ENCODE peak calls at places on chromosomes 13 and 19, in six cellular contexts. S, D, V, F, N and Y are unnamed samples.

GRCh38 chr19:38544569-38545315 is 73.0 kb downstream of the MAP4K1 start:
- DNase-seq in S (no peak), D (peak; percentile 21), V (no peak), F (peak; percentile 23), N (no peak), Y (peak; percentile 9)

GRCh38 chr19:53795019-53795418 is 29.1 kb downstream of the NLRP12 start:
- DNase-seq in S (no peak), D (no peak), V (no peak), F (no peak), N (no peak), Y (no peak)

GRCh38 chr19:43572172-43572588 is 3.1 kb downstream of the XRCC1 start:
- DNase-seq in S (no peak), D (no peak), V (no peak), F (no peak), N (no peak), Y (no peak)

GRCh38 chr19:55484571-55485438 is at the start of gene NAT14:
- DNase-seq in S (peak; percentile 53), D (peak; percentile 95), V (peak; percentile 64), F (peak; percentile 55), N (peak; percentile 69), Y (peak; percentile 36)

GRCh38 chr13:44252938-44253337 is 120.7 kb upstream of the SERP2 start:
- DNase-seq in S (no peak), D (no peak), V (no peak), F (no peak), N (no peak), Y (no peak)

GRCh38 chr13:40114305-40114896 is 458.9 kb downstream of the COG6 start:
- DNase-seq in S (no peak), D (no peak), V (no peak), F (no peak), N (no peak), Y (no peak)

GRCh38 chr13:51584731-51585191 is 499 bp downstream of the WDFY2 start:
- DNase-seq in S (peak; percentile 68), D (peak; percentile 82), V (peak; percentile 32), F (peak; percentile 58), N (peak; percentile 66), Y (peak; percentile 38)

GRCh38 chr13:24923305-24923640 is 159.3 kb downstream of the RNF17 start:
- DNase-seq in S (no peak), D (no peak), V (no peak), F (peak; percentile 89), N (no peak), Y (peak; percentile 64)

GRCh38 chr13:72599148-72599743 is 128.2 kb downstream of the MZT1 start:
- DNase-seq in S (no peak), D (no peak), V (no peak), F (no peak), N (no peak), Y (no peak)

GRCh38 chr19:40381321-40381720 is 8.7 kb downstream of the HIPK4 start:
- DNase-seq in S (no peak), D (peak; percentile 64), V (no peak), F (no peak), N (no peak), Y (no peak)

GRCh38 chr13:112335135-112335534 is 41.0 kb upstream of the SPACA7 start:
- DNase-seq in S (no peak), D (no peak), V (no peak), F (no peak), N (no peak), Y (no peak)

GRCh38 chr19:1773173-1773572 is 19.9 kb downstream of the ONECUT3 start:
- DNase-seq in S (no peak), D (no peak), V (no peak), F (peak; percentile 65), N (no peak), Y (peak; percentile 65)

GRCh38 chr13:51771418-51772104 is 32.4 kb downstream of the DHRS12 start:
- DNase-seq in S (no peak), D (no peak), V (no peak), F (no peak), N (no peak), Y (no peak)

GRCh38 chr19:1183543-1184172 is 9.6 kb upstream of the SBNO2 start:
- DNase-seq in S (no peak), D (no peak), V (no peak), F (no peak), N (no peak), Y (peak; percentile 30)

GRCh38 chr13:113800576-113800926 is 41.5 kb downstream of the TMEM255B start:
- DNase-seq in S (no peak), D (no peak), V (no peak), F (no peak), N (peak; percentile 17), Y (no peak)

GRCh38 chr19:12664406-12665280 is 1.9 kb downstream of the MAN2B1 start:
- DNase-seq in S (no peak), D (peak; percentile 97), V (no peak), F (peak; percentile 12), N (no peak), Y (no peak)

GRCh38 chr19:53504903-53505302 is 33.0 kb upstream of the ZNF331 start:
- DNase-seq in S (no peak), D (no peak), V (no peak), F (peak; percentile 11), N (no peak), Y (no peak)

GRCh38 chr13:95027638-95028037 is 273.6 kb downstream of the ABCC4 start:
- DNase-seq in S (no peak), D (no peak), V (no peak), F (no peak), N (no peak), Y (no peak)

GRCh38 chr19:11570039-11570462 is 7.4 kb downstream of the ACP5 start:
- DNase-seq in S (no peak), D (no peak), V (no peak), F (no peak), N (no peak), Y (no peak)

GRCh38 chr13:69044629-69045028 is 1063.0 kb upstream of the ATXN8OS start:
- DNase-seq in S (no peak), D (no peak), V (no peak), F (no peak), N (no peak), Y (no peak)

GRCh38 chr13:106417467-106418110 is 117.9 kb downstream of the EFNB2 start:
- DNase-seq in S (no peak), D (no peak), V (no peak), F (no peak), N (no peak), Y (no peak)

GRCh38 chr13:112376050-112376681 is at the start of gene SPACA7:
- DNase-seq in S (no peak), D (no peak), V (no peak), F (no peak), N (no peak), Y (no peak)

GRCh38 chr13:87677043-87677333 is 5.8 kb downstream of the SLITRK5 start:
- DNase-seq in S (no peak), D (peak; percentile 8), V (no peak), F (no peak), N (no peak), Y (no peak)

GRCh38 chr13:40026174-40026585 is 370.7 kb downstream of the COG6 start:
- DNase-seq in S (peak; percentile 2), D (no peak), V (no peak), F (peak; percentile 12), N (no peak), Y (no peak)

GRCh38 chr19:3721131-3721899 is 13.1 kb downstream of the TJP3 start:
- DNase-seq in S (peak; percentile 85), D (peak; percentile 98), V (peak; percentile 76), F (peak; percentile 83), N (peak; percentile 81), Y (peak; percentile 58)

GRCh38 chr19:18377026-18377425 is 8.9 kb upstream of the GDF15 start:
- DNase-seq in S (no peak), D (no peak), V (no peak), F (no peak), N (no peak), Y (no peak)

GRCh38 chr13:33662392-33662791 is 155.6 kb upstream of the RFC3 start:
- DNase-seq in S (no peak), D (no peak), V (no peak), F (no peak), N (no peak), Y (no peak)

GRCh38 chr19:5024282-5024681 is 55.4 kb downstream of the KDM4B start:
- DNase-seq in S (no peak), D (no peak), V (no peak), F (no peak), N (no peak), Y (no peak)

GRCh38 chr13:83796364-83796763 is 85.9 kb downstream of the SLITRK1 start:
- DNase-seq in S (no peak), D (no peak), V (no peak), F (no peak), N (no peak), Y (no peak)

DNA sequence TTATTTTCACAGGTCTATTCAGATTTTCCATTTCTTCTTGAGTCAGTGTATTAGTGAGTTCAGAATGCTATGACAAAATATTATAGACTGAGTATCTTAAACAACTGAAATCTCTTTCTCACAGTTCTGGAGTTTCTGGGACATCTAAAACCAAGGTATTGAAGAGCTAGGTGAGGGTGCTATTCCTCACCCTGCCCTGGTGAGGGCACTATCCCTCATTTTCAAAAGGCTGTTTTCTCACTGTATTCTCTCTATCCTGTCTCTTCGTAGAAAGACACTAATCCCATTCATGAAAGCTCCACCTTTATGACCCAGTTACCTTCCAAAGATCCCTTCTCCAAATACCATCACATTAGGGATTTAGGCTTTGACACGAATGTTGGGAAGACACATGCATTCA is 1617.1 kb downstream of the PCDH9 start:
- DNase-seq in S (no peak), D (peak; percentile 62), V (no peak), F (no peak), N (no peak), Y (no peak)
- TF ChIP-seq CTCF in S (no peak), D (peak; percentile 71), V (no peak), F (peak; percentile 29), N (no peak), Y (peak; percentile 35)

GRCh38 chr19:48636859-48637448 is at the start of gene DBP:
- DNase-seq in S (peak; percentile 53), D (peak; percentile 63), V (no peak), F (no peak), N (peak; percentile 50), Y (no peak)
- TF ChIP-seq CTCF in S (no peak), D (peak; percentile 21), V (no peak), F (peak; percentile 6), N (no peak), Y (peak; percentile 43)

GRCh38 chr19:47421244-47421786 is 2.0 kb upstream of the MEIS3 start:
- DNase-seq in S (no peak), D (no peak), V (no peak), F (no peak), N (no peak), Y (no peak)
- TF ChIP-seq CTCF in S (no peak), D (no peak), V (no peak), F (no peak), N (no peak), Y (no peak)

DNA sequence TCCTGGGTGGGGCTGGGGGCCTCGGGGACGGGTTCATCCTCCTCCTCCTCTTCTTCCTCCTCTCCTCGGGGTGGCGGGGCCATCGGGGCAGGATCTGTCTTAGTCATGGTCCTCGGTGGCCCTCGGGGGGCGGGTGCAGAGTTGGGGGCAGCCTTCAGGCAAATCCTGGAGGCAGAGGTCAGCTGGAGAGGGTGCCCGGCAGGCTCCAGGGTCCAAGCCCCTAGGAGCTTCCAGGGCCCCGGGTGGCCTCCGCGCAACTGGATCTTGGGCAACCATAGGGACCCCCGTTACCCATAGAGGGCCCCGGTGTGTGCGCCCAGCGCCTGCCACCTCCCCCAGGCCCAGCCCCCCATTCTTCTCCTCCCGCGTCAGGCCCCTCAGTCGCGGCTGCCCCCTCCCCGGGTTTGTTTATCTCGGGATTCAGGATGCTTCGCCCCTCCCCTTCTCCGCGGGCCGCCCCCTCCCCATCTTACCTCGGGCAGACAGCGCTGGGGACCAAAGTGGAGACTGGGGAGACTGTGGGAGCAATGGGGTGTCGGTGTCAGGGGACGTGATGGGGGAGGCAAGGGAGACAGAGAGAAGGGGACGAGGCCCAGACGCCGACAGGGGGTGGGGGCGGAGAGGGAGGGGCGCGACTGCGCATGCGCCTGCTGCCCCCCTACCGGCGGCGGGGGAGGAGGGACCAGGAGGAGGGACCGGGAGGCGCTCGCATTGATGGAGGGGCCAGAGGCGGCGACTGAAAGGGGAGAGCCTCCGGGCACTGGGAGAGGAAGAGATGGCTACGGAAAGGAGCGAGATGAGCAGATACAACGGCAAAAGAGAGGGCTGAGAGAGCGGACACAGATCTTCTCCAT is at the start of gene CLIP3:
- DNase-seq in S (peak; percentile 46), D (peak; percentile 87), V (peak; percentile 67), F (peak; percentile 61), N (peak; percentile 74), Y (peak; percentile 44)
- TF ChIP-seq CTCF in S (no peak), D (no peak), V (no peak), F (no peak), N (no peak), Y (peak; percentile 47)